ENCODE peak calls at places on chromosomes 4 and X, in nine cellular contexts. J, C, H, B, Z, P, S, A and Y are unnamed samples.

GRCh38 chrX:43958529-43958928 is 14.7 kb downstream of the NDP start:
- DNase-seq in A (no peak), P (peak; percentile 89), B (peak; percentile 57), H (peak; percentile 38), J (peak; percentile 27), Z (no peak), C (peak; percentile 79), S (peak; percentile 74), Y (peak; percentile 48)

GRCh38 chr4:7649411-7649740 is 214.6 kb upstream of the PSAPL1 start:
- DNase-seq in H (no peak), A (no peak), J (no peak), Z (no peak), S (no peak), B (no peak), C (no peak), P (no peak), Y (no peak)

GRCh38 chr4:57114973-57115372 is 4.8 kb upstream of the IGFBP7 start:
- DNase-seq in P (peak; percentile 42), A (no peak), C (peak; percentile 62), J (no peak), S (no peak), H (no peak), Z (no peak), B (no peak), Y (no peak)

GRCh38 chrX:1487401-1487800 is 34.7 kb upstream of the ASMTL start:
- DNase-seq in Z (no peak), P (no peak), A (no peak), J (no peak), S (no peak), C (no peak), H (no peak), B (no peak), Y (no peak)

GRCh38 chr4:128980816-128981326 is 112.5 kb downstream of the SCLT1 start:
- DNase-seq in J (no peak), S (no peak), H (no peak), P (no peak), B (no peak), A (no peak), Z (no peak), C (no peak), Y (no peak)

GRCh38 chr4:179415842-179416223 is 1973.6 kb upstream of the AGA start:
- DNase-seq in S (no peak), J (no peak), B (no peak), Z (no peak), P (no peak), A (no peak), C (peak; percentile 39), H (no peak), Y (no peak)

GRCh38 chr4:105345358-105345757 is 128.5 kb downstream of the PPA2 start:
- DNase-seq in J (no peak), P (no peak), C (no peak), S (no peak), Z (no peak), A (no peak), H (no peak), B (no peak), Y (no peak)

GRCh38 chr4:85147481-85148076 is 181.1 kb upstream of the WDFY3 start:
- DNase-seq in B (peak; percentile 27), S (peak; percentile 68), P (peak; percentile 80), Z (no peak), H (peak; percentile 25), J (peak; percentile 52), A (no peak), C (peak; percentile 73), Y (peak; percentile 31)

GRCh38 chrX:133249659-133250058 is 31.5 kb upstream of the TFDP3 start:
- DNase-seq in S (no peak), J (no peak), A (no peak), P (peak; percentile 0), C (no peak), B (no peak), H (no peak), Z (no peak), Y (no peak)

GRCh38 chrX:48064261-48064660 is 7.2 kb downstream of the ZNF630 start:
- DNase-seq in Z (no peak), S (no peak), J (no peak), H (no peak), B (no peak), P (no peak), A (no peak), C (no peak), Y (no peak)

GRCh38 chr4:144399927-144400326 is 246.0 kb upstream of the HHIP start:
- DNase-seq in J (no peak), H (no peak), A (no peak), B (peak; percentile 18), Z (no peak), S (no peak), P (peak; percentile 95), C (peak; percentile 96), Y (no peak)

GRCh38 chr4:103429283-103429682 is 231.1 kb upstream of the CENPE start:
- DNase-seq in C (no peak), J (peak; percentile 28), B (no peak), A (no peak), Z (no peak), S (no peak), H (no peak), P (no peak), Y (no peak)

GRCh38 chr4:107719211-107719926 is 665 bp downstream of the PAPSS1 start:
- DNase-seq in S (no peak), A (no peak), Z (no peak), B (no peak), C (peak; percentile 50), H (no peak), J (peak; percentile 11), P (peak; percentile 34), Y (peak; percentile 22)